ENCODE peak calls at places on chromosomes 2 and 18, in six cellular contexts. K is prostate gland; H is CD8-positive, alpha-beta T cell; A is fibroblast of mammary gland; D is adrenal gland; Y is coronary artery. X is an unnamed sample.

GRCh38 chr2:151040036-151040435 is 221.6 kb downstream of the RBM43 start:
- DNase-seq in H (no peak), A (peak; percentile 82), D (peak; percentile 17), Y (no peak), K (no peak), X (peak; percentile 91)

GRCh38 chr2:235224410-235224809 is 269.4 kb upstream of the AGAP1 start:
- DNase-seq in A (no peak), D (no peak), K (no peak), H (no peak), Y (no peak), X (no peak)

GRCh38 chr2:235268535-235268934 is 225.3 kb upstream of the AGAP1 start:
- DNase-seq in D (no peak), K (no peak), H (no peak), A (peak; percentile 28), Y (no peak), X (peak; percentile 80)

GRCh38 chr18:74766233-74766632 is 168.6 kb downstream of the ZNF407 start:
- DNase-seq in A (no peak), Y (no peak), K (no peak), H (no peak), D (no peak), X (no peak)

GRCh38 chr2:170217778-170218251 is 39.9 kb downstream of the MYO3B start:
- DNase-seq in A (peak; percentile 84), K (no peak), Y (no peak), H (no peak), D (no peak), X (peak; percentile 48)

GRCh38 chr2:41400057-41400665 is 647.7 kb upstream of the PKDCC start:
- DNase-seq in D (peak; percentile 44), A (peak; percentile 15), K (no peak), H (no peak), Y (no peak), X (no peak)

GRCh38 chr18:35407871-35408481 is 30.8 kb upstream of the ZNF396 start:
- DNase-seq in Y (no peak), K (peak; percentile 51), H (no peak), A (peak; percentile 76), D (peak; percentile 74), X (peak; percentile 71)

GRCh38 chr2:189836644-189837043 is 52.4 kb downstream of the PMS1 start:
- DNase-seq in A (peak; percentile 60), Y (no peak), D (no peak), H (no peak), K (no peak), X (peak; percentile 96)

GRCh38 chr2:38599706-38600105 is 3.0 kb downstream of the HNRNPLL start:
- DNase-seq in K (no peak), D (no peak), A (no peak), H (no peak), Y (no peak), X (peak; percentile 22)

GRCh38 chr2:86433137-86433536 is 8.0 kb upstream of the KDM3A start:
- DNase-seq in H (no peak), D (no peak), A (no peak), Y (no peak), K (no peak), X (no peak)

GRCh38 chr2:9552491-9553178 is 3.0 kb downstream of the ADAM17 start:
- DNase-seq in K (no peak), H (no peak), Y (no peak), D (no peak), A (peak; percentile 85), X (peak; percentile 85)

GRCh38 chr2:71605173-71605641 is 151.8 kb downstream of the DYSF start:
- DNase-seq in K (no peak), A (no peak), H (no peak), D (peak; percentile 2), Y (no peak), X (no peak)

GRCh38 chr18:22309191-22309590 is 108.5 kb downstream of the CTAGE1 start:
- DNase-seq in H (no peak), K (no peak), D (no peak), Y (no peak), A (peak; percentile 73), X (peak; percentile 72)

GRCh38 chr2:229169751-229170150 is 101.3 kb downstream of the PID1 start:
- DNase-seq in K (no peak), Y (no peak), H (no peak), D (peak; percentile 57), A (peak; percentile 8), X (peak; percentile 50)

GRCh38 chr2:70141754-70142589 is 48.8 kb downstream of the C2orf42 start:
- DNase-seq in Y (peak; percentile 87), D (peak; percentile 75), H (peak; percentile 60), K (no peak), A (peak; percentile 42), X (peak; percentile 47)

GRCh38 chr2:206801417-206801772 is 36.0 kb downstream of the FASTKD2 start:
- DNase-seq in D (no peak), K (no peak), H (no peak), A (no peak), Y (no peak), X (no peak)

GRCh38 chr2:127122351-127123027 is 15.5 kb upstream of the BIN1 start:
- DNase-seq in A (no peak), Y (no peak), D (no peak), K (no peak), H (no peak), X (no peak)

GRCh38 chr2:47534179-47534919 is 131.4 kb downstream of the MSH2 start:
- DNase-seq in D (peak; percentile 94), Y (no peak), A (peak; percentile 93), K (no peak), H (no peak), X (peak; percentile 80)

GRCh38 chr2:54866179-54866578 is 142.7 kb downstream of the EML6 start:
- DNase-seq in Y (no peak), A (no peak), D (no peak), K (no peak), H (no peak), X (no peak)

GRCh38 chr2:54867457-54867856 is 144.0 kb downstream of the EML6 start:
- DNase-seq in H (no peak), D (no peak), K (no peak), A (no peak), Y (no peak), X (no peak)

GRCh38 chr2:54864727-54865126 is 141.3 kb downstream of the EML6 start:
- DNase-seq in D (no peak), K (no peak), Y (no peak), H (no peak), A (peak; percentile 37), X (no peak)

GRCh38 chr2:54863660-54864059 is 140.2 kb downstream of the EML6 start:
- DNase-seq in D (no peak), H (no peak), Y (no peak), K (no peak), A (no peak), X (no peak)

GRCh38 chr2:54866868-54867267 is 143.4 kb downstream of the EML6 start:
- DNase-seq in D (no peak), H (no peak), Y (no peak), K (no peak), A (no peak), X (no peak)
- H3K4me3 ChIP-seq in D (no peak overlapping the region), H (no peak overlapping the region), Y (no peak overlapping the region), K (no peak overlapping the region), A (no peak overlapping the region), X (no peak overlapping the region)

GRCh38 chr2:100789361-100789760 is 30.6 kb upstream of the NPAS2 start:
- DNase-seq in H (no peak), A (no peak), D (no peak), Y (no peak), K (no peak), X (no peak)
- TF ChIP-seq CTCF in H (no peak), A (no peak), D (no peak), Y (no peak), K (no peak), X (no peak)

DNA sequence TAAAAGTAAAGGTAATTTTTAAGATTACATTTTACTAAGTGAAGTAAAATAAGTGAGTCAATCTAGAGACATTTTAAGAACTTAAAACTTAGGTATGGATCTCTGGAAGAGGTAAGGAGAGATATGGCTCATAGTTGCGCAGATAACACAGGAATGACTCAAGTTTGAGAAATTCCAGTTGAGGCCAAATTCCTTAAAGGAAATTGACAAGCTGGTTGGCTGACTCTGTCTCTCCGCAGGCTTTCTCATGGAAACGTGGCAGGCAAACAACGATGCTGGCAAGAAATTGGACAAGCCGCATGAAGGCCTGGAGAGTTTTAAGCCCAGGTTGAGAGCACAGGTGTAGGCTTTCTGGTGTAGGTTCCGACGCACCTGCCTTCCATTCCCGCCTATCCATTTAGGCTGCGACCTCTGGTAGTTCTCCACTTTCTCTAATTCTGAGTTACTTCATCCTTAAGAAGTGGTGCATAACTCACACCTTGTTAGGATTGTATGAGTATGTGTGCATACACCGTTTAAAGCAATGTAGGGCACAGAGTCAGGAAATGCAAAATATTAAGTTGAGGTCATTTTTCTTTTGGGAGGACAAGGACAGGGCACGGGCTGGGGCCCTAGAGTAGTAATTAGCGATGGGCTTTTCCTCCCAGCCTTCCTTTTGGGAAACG is 589 bp upstream of the DAW1 start:
- DNase-seq in H (no peak), Y (no peak), K (no peak), A (peak; percentile 86), D (no peak), X (peak; percentile 54)
- H3K4me3 ChIP-seq in H (no peak overlapping the region), Y (peak overlapping the region; percentile 70), K (no peak overlapping the region), A (peak overlapping the region; percentile 47), D (no peak overlapping the region), X (peak overlapping the region; percentile 58)

GRCh38 chr2:168246483-168247340 is 683 bp downstream of the STK39 start:
- DNase-seq in K (peak; percentile 74), D (peak; percentile 75), Y (peak; percentile 79), A (peak; percentile 58), H (peak; percentile 90), X (peak; percentile 61)
- TF ChIP-seq CTCF in K (peak; percentile 44), D (no peak), Y (no peak), A (no peak), H (no peak), X (peak; percentile 24)

GRCh38 chr18:45686892-45687611 is 36.9 kb upstream of the SLC14A1 start:
- DNase-seq in A (no peak), H (peak; percentile 71), K (no peak), D (no peak), Y (peak; percentile 71), X (no peak)

GRCh38 chr18:45688834-45689233 is 35.1 kb upstream of the SLC14A1 start:
- DNase-seq in K (no peak), A (peak; percentile 25), Y (peak; percentile 24), H (peak; percentile 77), D (no peak), X (no peak)

GRCh38 chr18:45689386-45689785 is 34.6 kb upstream of the SLC14A1 start:
- DNase-seq in D (no peak), K (no peak), Y (peak; percentile 28), H (no peak), A (no peak), X (no peak)

GRCh38 chr18:45687617-45688016 is 36.4 kb upstream of the SLC14A1 start:
- DNase-seq in K (no peak), D (no peak), Y (peak; percentile 61), A (no peak), H (peak; percentile 53), X (no peak)

DNA sequence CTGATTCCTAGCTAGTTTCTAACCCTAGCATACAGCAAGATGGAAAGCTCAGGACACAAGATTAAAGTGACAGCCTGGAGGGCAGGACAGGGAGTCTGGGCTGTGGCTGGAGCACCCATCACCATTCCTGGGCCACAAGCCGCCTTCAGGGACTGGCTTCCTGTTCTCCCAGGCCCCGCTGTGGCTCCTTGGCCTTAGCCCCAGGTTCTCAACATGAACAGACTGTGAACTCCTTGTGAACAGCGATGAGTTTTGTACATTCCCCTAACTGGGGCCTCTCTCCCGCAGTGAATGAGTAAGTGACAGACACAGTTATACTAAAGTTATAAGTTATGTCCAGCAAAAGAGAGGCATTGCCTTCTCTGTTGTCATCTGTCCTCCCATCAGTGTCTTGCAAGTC is 35.9 kb upstream of the SLC14A1 start:
- DNase-seq in K (no peak), D (no peak), A (no peak), Y (peak; percentile 62), H (peak; percentile 22), X (peak; percentile 20)
- H3K4me3 ChIP-seq in K (no peak overlapping the region), D (no peak overlapping the region), A (no peak overlapping the region), Y (no peak overlapping the region), H (peak overlapping the region; percentile 53), X (no peak overlapping the region)

GRCh38 chr18:11310476-11311086 is 161.2 kb upstream of the PIEZO2 start:
- DNase-seq in H (no peak), D (peak; percentile 74), K (no peak), Y (no peak), A (peak; percentile 57), X (peak; percentile 49)
- TF ChIP-seq CTCF in H (no peak), D (peak; percentile 61), K (peak; percentile 18), Y (no peak), A (peak; percentile 82), X (peak; percentile 94)